ENCODE peak calls at places on chromosomes 7 and 10, in seven cellular contexts. R is CD4-positive, alpha-beta T cell; X is stomach; A is PC-3; B is natural killer cell treated with Interleukin-12 subunit alpha and Interleukin-12 subunit beta and Interleukin-15 and Interleukin-18, amount 100 ng/mL, for 72 hours; I is aorta; L is NCI-H1105 treated with DMSO at 0.1 percent for 48 hours. U is an unnamed sample.
A peak's percentile ranks its signal among the peaks of the same experiment; 100 is the strongest.

GRCh38 chr10:72328045-72328828 is 26.5 kb downstream of the DNAJB12 start:
- DNase-seq in R (no peak), X (peak; percentile 85), A (peak; percentile 65), B (no peak), I (peak; percentile 77), L (peak; percentile 11), U (no peak)

GRCh38 chr7:139651308-139651707 is 126.5 kb downstream of the HIPK2 start:
- DNase-seq in R (no peak), X (no peak), A (peak; percentile 25), B (no peak), I (no peak), L (no peak), U (no peak)

GRCh38 chr7:2773608-2774007 is 70.5 kb downstream of the GNA12 start:
- DNase-seq in R (no peak), X (no peak), A (no peak), B (no peak), I (no peak), L (no peak), U (no peak)

GRCh38 chr10:118723467-118723866 is 31.3 kb downstream of the CACUL1 start:
- DNase-seq in R (no peak), X (no peak), A (no peak), B (no peak), I (no peak), L (no peak), U (no peak)

GRCh38 chr10:24119919-24120318 is 89.0 kb upstream of the KIAA1217 start:
- DNase-seq in R (no peak), X (no peak), A (no peak), B (no peak), I (no peak), L (no peak), U (no peak)

GRCh38 chr7:77407906-77408305 is 8.2 kb downstream of the GSAP start:
- DNase-seq in R (no peak), X (no peak), A (no peak), B (no peak), I (no peak), L (no peak), U (no peak)

GRCh38 chr7:132575987-132576722 is at the start of gene PLXNA4:
- DNase-seq in R (no peak), X (no peak), A (peak; percentile 28), B (no peak), I (peak; percentile 52), L (peak; percentile 36), U (no peak)

GRCh38 chr10:132570771-132571564 is 33.4 kb downstream of the INPP5A start:
- DNase-seq in R (no peak), X (peak; percentile 66), A (no peak), B (no peak), I (peak; percentile 61), L (peak; percentile 38), U (no peak)

GRCh38 chr10:130799532-130799931 is 512.0 kb downstream of the TCERG1L start:
- DNase-seq in R (no peak), X (no peak), A (no peak), B (no peak), I (no peak), L (no peak), U (no peak)

GRCh38 chr10:30387646-30388243 is 38.7 kb upstream of the MTPAP start:
- DNase-seq in R (no peak), X (no peak), A (peak; percentile 90), B (no peak), I (no peak), L (no peak), U (no peak)

GRCh38 chr7:98569606-98570337 is 47.3 kb upstream of the NPTX2 start:
- DNase-seq in R (no peak), X (no peak), A (peak; percentile 49), B (no peak), I (no peak), L (no peak), U (no peak)

U was measured in activated T-cell treated with anti-CD3 and anti-CD28 coated beads, Interleukin-2, amount 50 U/mL, for 4 hours.